ENCODE peak calls at places on chromosomes 7 and 10, in eight cellular contexts. Y is NCI-H748 treated with DMSO at 0.1 percent for 48 hours, J is GM13976, V is uterus, Q is A549, K is T-cell, R is AG08396, H is NCI-H460. L is an unnamed sample.

GRCh38 chr10:90197766-90198165 is 496.4 kb downstream of the KIF20B start:
- DNase-seq in Y (no peak), J (no peak), V (no peak), Q (no peak), K (no peak), R (no peak), H (no peak), L (no peak)

GRCh38 chr10:127549009-127549408 is at the start of gene NPS:
- DNase-seq in Y (no peak), J (no peak), V (no peak), Q (no peak), K (no peak), R (no peak), H (no peak), L (no peak)

GRCh38 chr7:299628-300027 is 9.7 kb downstream of the FOXL3 start:
- DNase-seq in Y (no peak), J (no peak), V (no peak), Q (no peak), K (no peak), R (no peak), H (no peak), L (no peak)

GRCh38 chr10:92395271-92395670 is 104.3 kb downstream of the MARCHF5 start:
- DNase-seq in Y (no peak), J (no peak), V (no peak), Q (no peak), K (no peak), R (no peak), H (no peak), L (no peak)

GRCh38 chr10:50641636-50642035 is 17.9 kb upstream of the SGMS1 start:
- DNase-seq in Y (no peak), J (no peak), V (no peak), Q (no peak), K (no peak), R (no peak), H (no peak), L (no peak)

GRCh38 chr10:5117021-5117420 is 22.8 kb downstream of the AKR1C3 start:
- DNase-seq in Y (no peak), J (no peak), V (no peak), Q (no peak), K (no peak), R (no peak), H (no peak), L (no peak)

GRCh38 chr7:16178069-16178468 is 243.3 kb downstream of the CRPPA start:
- DNase-seq in Y (no peak), J (no peak), V (no peak), Q (no peak), K (no peak), R (no peak), H (no peak), L (no peak)

GRCh38 chr7:5452937-5453540 is 29.4 kb upstream of the TNRC18 start:
- DNase-seq in Y (no peak), J (no peak), V (peak; percentile 48), Q (peak; percentile 66), K (no peak), R (peak; percentile 65), H (no peak), L (peak; percentile 51)

GRCh38 chr7:97418312-97418711 is 300.8 kb downstream of the SDHAF3 start:
- DNase-seq in Y (no peak), J (no peak), V (no peak), Q (peak; percentile 15), K (no peak), R (no peak), H (no peak), L (no peak)

GRCh38 chr7:23472974-23473847 is 2.9 kb upstream of the IGF2BP3 start:
- DNase-seq in Y (peak; percentile 45), J (no peak), V (no peak), Q (peak; percentile 38), K (no peak), R (no peak), H (no peak), L (no peak)

GRCh38 chr10:104085801-104086400 is at the start of gene COL17A1:
- DNase-seq in Y (no peak), J (no peak), V (no peak), Q (no peak), K (no peak), R (no peak), H (no peak), L (no peak)

GRCh38 chr7:137882261-137882668 is 35.5 kb upstream of the DGKI start:
- DNase-seq in Y (no peak), J (peak; percentile 77), V (peak; percentile 82), Q (peak; percentile 74), K (no peak), R (peak; percentile 91), H (no peak), L (no peak)

GRCh38 chr7:107118109-107118900 is 50.5 kb upstream of the HBP1 start:
- DNase-seq in Y (no peak), J (no peak), V (no peak), Q (no peak), K (no peak), R (no peak), H (no peak), L (no peak)

GRCh38 chr10:489335-489734 is 200.1 kb downstream of the DIP2C start:
- DNase-seq in Y (no peak), J (no peak), V (peak; percentile 6), Q (no peak), K (no peak), R (no peak), H (no peak), L (peak; percentile 59)

GRCh38 chr10:106582291-106582690 is 582.2 kb downstream of the SORCS1 start:
- DNase-seq in Y (peak; percentile 6), J (no peak), V (no peak), Q (peak; percentile 8), K (no peak), R (no peak), H (peak; percentile 63), L (no peak)

GRCh38 chr7:46705416-46706255 is 784.6 kb upstream of the IGFBP3 start:
- DNase-seq in Y (no peak), J (no peak), V (no peak), Q (no peak), K (no peak), R (peak; percentile 14), H (no peak), L (no peak)

GRCh38 chr7:24175603-24176002 is 108.4 kb upstream of the NPY start:
- DNase-seq in Y (no peak), J (no peak), V (no peak), Q (no peak), K (no peak), R (no peak), H (no peak), L (no peak)

GRCh38 chr10:71634531-71635164 is 84.9 kb downstream of the C10orf105 start:
- DNase-seq in Y (no peak), J (no peak), V (no peak), Q (no peak), K (no peak), R (no peak), H (no peak), L (peak; percentile 76)

GRCh38 chr7:150428671-150429451 is 21.6 kb upstream of the GIMAP8 start:
- DNase-seq in Y (no peak), J (no peak), V (peak; percentile 44), Q (peak; percentile 69), K (no peak), R (peak; percentile 82), H (no peak), L (no peak)

GRCh38 chr7:138935438-138936079 is 45.6 kb downstream of the KIAA1549 start:
- DNase-seq in Y (peak; percentile 24), J (no peak), V (no peak), Q (peak; percentile 62), K (no peak), R (peak; percentile 86), H (peak; percentile 70), L (no peak)

GRCh38 chr10:34666008-34666700 is 148.9 kb downstream of the PARD3 start:
- DNase-seq in Y (no peak), J (peak; percentile 62), V (peak; percentile 73), Q (peak; percentile 93), K (no peak), R (peak; percentile 79), H (peak; percentile 76), L (no peak)

GRCh38 chr7:112125250-112125649 is 80.9 kb downstream of the DOCK4 start:
- DNase-seq in Y (no peak), J (no peak), V (no peak), Q (no peak), K (no peak), R (no peak), H (no peak), L (no peak)

GRCh38 chr10:124722812-124723783 is 21.1 kb downstream of the FAM53B start:
- DNase-seq in Y (no peak), J (peak; percentile 91), V (peak; percentile 66), Q (no peak), K (no peak), R (no peak), H (no peak), L (peak; percentile 75)

L was measured in left ventricle myocardium superior.